ENCODE peak calls at places on chromosomes 12 and 14, in four cellular contexts. L, Y, B and D are unnamed samples.

GRCh38 chr14:28576523-28576922 is 190.1 kb upstream of the FOXG1 start:
- DNase-seq in L (no peak), Y (no peak), B (no peak), D (no peak)

GRCh38 chr12:32877670-32878459 is 18.7 kb downstream of the PKP2 start:
- DNase-seq in L (no peak), Y (no peak), B (no peak), D (no peak)

GRCh38 chr14:44030963-44031362 is 476.1 kb downstream of the FSCB start:
- DNase-seq in L (no peak), Y (no peak), B (no peak), D (no peak)

GRCh38 chr12:132593938-132594358 is 16.4 kb downstream of the LRCOL1 start:
- DNase-seq in L (peak), Y (peak), B (peak), D (no peak)

GRCh38 chr14:105059035-105059916 is 6.0 kb downstream of the GPR132 start:
- DNase-seq in L (no peak), Y (no peak), B (no peak), D (no peak)

GRCh38 chr12:113727651-113728061 is 238.5 kb downstream of the RBM19 start:
- DNase-seq in L (no peak), Y (no peak), B (peak), D (no peak)

GRCh38 chr12:117063162-117063911 is 35.9 kb downstream of the TESC start:
- DNase-seq in L (no peak), Y (no peak), B (no peak), D (peak)

GRCh38 chr12:21666722-21667121 is 9.1 kb upstream of the LDHB start:
- DNase-seq in L (no peak), Y (no peak), B (no peak), D (no peak)

GRCh38 chr12:68587448-68587873 is 23.2 kb upstream of the RAP1B start:
- DNase-seq in L (no peak), Y (no peak), B (no peak), D (peak)

GRCh38 chr12:132637811-132638210 is 19.2 kb downstream of the P2RX2 start:
- DNase-seq in L (no peak), Y (no peak), B (no peak), D (no peak)

GRCh38 chr12:105924526-105925208 is 214.1 kb downstream of the NUAK1 start:
- DNase-seq in L (no peak), Y (no peak), B (no peak), D (no peak)

GRCh38 chr12:63790608-63790945 is 10.9 kb downstream of the RXYLT1 start:
- DNase-seq in L (no peak), Y (no peak), B (no peak), D (no peak)

GRCh38 chr12:6715130-6715529 is 8.7 kb upstream of the COPS7A start:
- DNase-seq in L (no peak), Y (no peak), B (no peak), D (no peak)

GRCh38 chr14:70649803-70650202 is 8.1 kb downstream of the TTC9 start:
- DNase-seq in L (no peak), Y (no peak), B (no peak), D (no peak)

GRCh38 chr12:51922762-51923505 is 15.6 kb downstream of the ACVRL1 start:
- DNase-seq in L (peak), Y (no peak), B (no peak), D (peak)

GRCh38 chr12:93882763-93883162 is 205.6 kb downstream of the CRADD start:
- DNase-seq in L (no peak), Y (no peak), B (no peak), D (no peak)

GRCh38 chr12:68317047-68317667 is 15.0 kb downstream of the MDM1 start:
- DNase-seq in L (peak), Y (peak), B (peak), D (no peak)

GRCh38 chr12:122961551-122962329 is 4.5 kb downstream of the ABCB9 start:
- DNase-seq in L (peak), Y (no peak), B (no peak), D (no peak)

GRCh38 chr12:55930771-55931316 is at the start of gene DGKA:
- DNase-seq in L (peak), Y (peak), B (peak), D (peak)

GRCh38 chr12:109735825-109736551 is 22.4 kb downstream of the FAM222A start:
- DNase-seq in L (no peak), Y (no peak), B (no peak), D (no peak)

GRCh38 chr12:15299947-15300346 is 22.4 kb upstream of the PTPRO start:
- DNase-seq in L (no peak), Y (no peak), B (no peak), D (no peak)

GRCh38 chr14:34365309-34365915 is 96.6 kb downstream of the SPTSSA start:
- DNase-seq in L (peak), Y (no peak), B (peak), D (no peak)

GRCh38 chr12:47802312-47802711 is 17.4 kb downstream of the HDAC7 start:
- DNase-seq in L (no peak), Y (no peak), B (no peak), D (no peak)

GRCh38 chr12:52055781-52056711 is 4.8 kb downstream of the NR4A1 start:
- DNase-seq in L (no peak), Y (no peak), B (no peak), D (no peak)

GRCh38 chr14:38553586-38553985 is 297.7 kb upstream of the CLEC14A start:
- DNase-seq in L (peak), Y (no peak), B (no peak), D (no peak)

GRCh38 chr12:104520242-104520900 is 63.6 kb downstream of the CHST11 start:
- DNase-seq in L (no peak), Y (no peak), B (no peak), D (peak)

GRCh38 chr12:85568395-85569103 is 267.7 kb downstream of the RASSF9 start:
- DNase-seq in L (no peak), Y (no peak), B (peak), D (no peak)

GRCh38 chr12:79927772-79928474 is 7.0 kb downstream of the PPP1R12A start:
- DNase-seq in L (no peak), Y (peak), B (no peak), D (peak)

GRCh38 chr12:84904051-84904450 is 8.5 kb downstream of the SLC6A15 start:
- DNase-seq in L (no peak), Y (no peak), B (no peak), D (no peak)

GRCh38 chr12:118346895-118347294 is 25.8 kb downstream of the TAOK3 start:
- DNase-seq in L (no peak), Y (no peak), B (no peak), D (no peak)

GRCh38 chr12:49538740-49539403 is at the start of gene KCNH3:
- DNase-seq in L (peak), Y (peak), B (no peak), D (no peak)
- TF ChIP-seq POLR2AphosphoS5 in L (no peak), Y (no peak), B (no peak), D (no peak)

DNA sequence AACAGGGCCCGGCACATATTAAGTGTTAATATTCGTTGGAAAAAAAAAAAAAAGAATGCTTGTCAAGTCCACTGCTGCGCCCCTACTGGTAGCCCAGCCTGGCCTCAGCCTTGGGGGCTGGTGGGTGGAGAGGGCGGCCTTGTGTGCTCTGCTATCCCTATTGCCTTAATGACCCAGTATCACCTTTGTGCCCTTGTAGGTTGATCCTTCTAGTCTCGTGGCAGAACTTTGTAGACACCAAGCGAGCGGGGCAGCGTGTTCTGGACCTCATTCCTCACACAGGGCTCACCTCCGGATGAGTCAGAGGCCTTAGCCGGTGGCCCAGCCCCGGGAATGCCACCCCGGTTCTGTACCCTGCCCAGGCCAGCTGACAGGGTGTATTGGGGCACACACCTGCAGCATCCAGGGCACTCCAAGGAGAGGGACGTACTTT is 1.8 kb upstream of the RCOR1 start:
- DNase-seq in L (peak), Y (peak), B (peak), D (no peak)
- TF ChIP-seq MYC in L (no peak), Y (no peak), B (peak), D (no peak)

GRCh38 chr14:99325016-99325415 is 53.0 kb upstream of the BCL11B start:
- DNase-seq in L (no peak), Y (no peak), B (no peak), D (no peak)
- TF ChIP-seq POLR2AphosphoS5 in L (no peak), Y (no peak), B (no peak), D (no peak)

DNA sequence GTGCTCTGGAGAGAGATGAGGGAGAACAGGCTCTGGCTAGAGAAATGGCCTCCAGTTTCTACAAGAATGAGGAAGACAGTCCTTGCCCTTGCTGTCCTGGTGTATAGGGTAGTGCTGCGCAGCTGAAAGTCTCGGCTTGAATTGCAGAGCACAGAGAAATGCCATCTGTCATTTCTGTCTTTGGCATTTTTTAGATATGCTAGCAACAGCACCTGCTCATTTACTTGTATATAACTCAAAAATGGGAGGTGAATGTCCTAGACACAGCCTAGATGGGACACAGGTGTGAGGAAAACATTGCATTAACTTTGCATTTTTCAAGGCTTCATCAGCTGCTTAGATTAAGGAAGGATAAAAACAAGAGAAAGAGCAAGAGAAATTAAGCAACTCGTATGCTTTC is 35.8 kb downstream of the GPR19 start:
- DNase-seq in L (no peak), Y (no peak), B (no peak), D (no peak)
- TF ChIP-seq MYC in L (no peak), Y (no peak), B (no peak), D (no peak)

DNA sequence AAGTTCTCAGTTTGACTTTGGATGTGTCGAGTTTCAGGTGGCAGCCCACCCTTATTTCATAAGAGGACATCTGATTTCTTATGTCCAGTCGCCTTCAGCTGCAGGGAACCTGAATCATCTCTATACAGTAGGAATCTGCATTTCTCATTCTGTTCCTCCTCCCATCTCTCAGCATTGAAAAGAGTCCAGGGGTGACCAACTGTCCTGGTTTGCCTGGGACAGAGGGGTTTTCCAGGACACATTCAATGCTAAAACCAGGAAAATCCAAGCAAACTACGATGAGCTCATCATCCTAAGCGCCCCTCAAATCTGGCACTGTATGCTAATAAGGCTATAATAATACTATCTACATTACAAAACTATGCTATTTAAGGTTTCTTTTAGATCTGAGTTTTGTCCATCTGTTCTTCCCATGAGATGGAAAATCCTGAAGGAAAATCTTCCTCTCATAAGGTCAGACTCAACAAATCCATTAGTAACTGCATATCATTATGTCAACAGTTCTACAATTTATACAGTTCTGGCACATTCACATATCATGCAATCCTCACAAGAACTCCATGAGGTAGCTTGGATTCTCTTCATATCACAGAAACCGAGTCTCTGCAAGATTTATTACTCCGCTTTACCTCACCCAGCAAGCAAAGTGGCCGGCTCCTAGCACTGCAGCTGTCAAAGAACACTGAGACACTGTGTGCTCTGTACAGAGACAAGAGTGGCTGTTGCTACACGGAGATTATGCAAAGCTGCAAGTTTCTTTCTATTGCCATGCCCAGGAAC is 15.6 kb upstream of the CALM1 start:
- DNase-seq in L (no peak), Y (no peak), B (peak), D (no peak)
- TF ChIP-seq POLR2AphosphoS5 in L (no peak), Y (no peak), B (no peak), D (no peak)

GRCh38 chr14:99908653-99909250 is 115.5 kb downstream of the EML1 start:
- DNase-seq in L (no peak), Y (no peak), B (no peak), D (no peak)

GRCh38 chr14:99915305-99916090 is 122.3 kb downstream of the EML1 start:
- DNase-seq in L (no peak), Y (no peak), B (no peak), D (no peak)

GRCh38 chr14:99909500-99910064 is 116.4 kb downstream of the EML1 start:
- DNase-seq in L (no peak), Y (no peak), B (no peak), D (no peak)

GRCh38 chr14:99907761-99908652 is 114.8 kb downstream of the EML1 start:
- DNase-seq in L (no peak), Y (no peak), B (no peak), D (no peak)

DNA sequence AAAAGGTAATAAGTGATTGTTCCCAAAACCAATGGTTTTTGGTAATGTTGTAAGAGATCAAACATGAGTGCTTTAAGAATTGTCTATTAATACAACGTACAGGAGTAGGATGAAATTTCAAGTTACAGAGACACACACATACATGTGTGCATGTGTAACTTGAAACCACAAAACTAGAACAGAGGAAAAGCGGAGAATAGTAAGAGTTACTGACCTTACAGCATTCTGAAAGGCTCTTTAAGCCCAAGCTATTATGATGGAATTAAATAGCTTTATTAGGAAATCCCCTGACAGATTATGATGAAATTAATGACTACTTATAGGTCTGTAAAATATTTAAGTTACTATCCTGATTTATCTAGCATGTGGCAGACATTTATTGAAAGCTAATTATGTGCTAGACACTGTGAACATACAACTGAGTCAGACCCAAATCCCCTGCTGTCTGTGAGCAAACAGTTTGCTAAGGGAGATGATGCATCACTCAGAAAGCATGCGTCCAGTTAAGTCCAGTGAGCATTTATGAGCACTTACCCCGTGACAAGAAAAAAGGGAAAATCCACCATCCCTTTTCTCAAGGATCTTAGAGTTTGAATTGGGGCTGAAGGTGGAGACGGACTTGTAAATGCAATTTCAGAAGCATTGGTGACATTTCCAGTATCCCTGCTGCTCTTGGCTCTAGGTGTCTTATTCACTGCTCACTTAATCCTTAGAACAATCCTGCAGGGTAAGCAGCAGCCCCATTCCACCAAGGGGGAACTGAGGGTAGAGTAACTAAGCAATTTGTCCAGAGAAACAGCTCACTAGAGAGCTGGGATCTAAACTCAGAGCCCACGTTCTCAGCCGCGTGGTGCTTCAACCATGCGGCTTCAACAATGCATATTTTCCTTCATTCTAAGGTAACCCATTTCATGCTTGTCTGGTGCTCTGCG is 117.4 kb downstream of the EML1 start:
- DNase-seq in L (no peak), Y (no peak), B (peak), D (no peak)
- TF ChIP-seq MYC in L (no peak), Y (no peak), B (no peak), D (no peak)